ENCODE peak calls at places on chromosomes 7 and 10, in six cellular contexts. W is adrenal gland; B is IMR-90; K is CD8-positive, alpha-beta T cell; D is BJ; R is Caco-2. H is an unnamed sample. For H3K36me3, the result is how much of the 10 kb centered on the place peaks cover.

GRCh38 chr7:33901847-33902246 is 3.5 kb upstream of the BMPER start:
- DNase-seq in W (no peak), K (no peak), D (no peak), B (no peak), R (no peak), H (no peak)

GRCh38 chr7:80249184-80249583 is 114.6 kb downstream of the GNAI1 start:
- DNase-seq in D (no peak), R (no peak), W (no peak), K (no peak), B (no peak), H (no peak)

GRCh38 chr7:44784364-44784763 is 12.1 kb upstream of the PPIA start:
- DNase-seq in W (no peak), B (no peak), K (no peak), R (no peak), D (no peak), H (no peak)

GRCh38 chr10:67884842-67885680 is 605 bp downstream of the SIRT1 start:
- DNase-seq in B (peak), D (peak), W (peak), R (peak), K (peak), H (peak)

GRCh38 chr10:20892011-20892585 is 5.0 kb downstream of the NEBL start:
- DNase-seq in D (no peak), B (no peak), K (no peak), W (no peak), R (no peak), H (no peak)

GRCh38 chr10:90417056-90417455 is 440.8 kb downstream of the HTR7 start:
- DNase-seq in K (no peak), B (peak), D (peak), W (no peak), R (no peak), H (no peak)

GRCh38 chr10:60208676-60209269 is 180.9 kb downstream of the ANK3 start:
- DNase-seq in B (peak), K (no peak), D (no peak), R (peak), W (no peak), H (no peak)

GRCh38 chr10:50312464-50313437 is 61.4 kb upstream of the ASAH2 start:
- DNase-seq in B (peak), R (no peak), D (no peak), K (no peak), W (no peak), H (peak)

GRCh38 chr7:122314284-122314683 is 9.7 kb upstream of the FEZF1 start:
- DNase-seq in D (no peak), B (no peak), R (no peak), W (no peak), K (no peak), H (no peak)

GRCh38 chr7:25148772-25149575 is 23.9 kb upstream of the CYCS start:
- DNase-seq in K (no peak), W (no peak), D (no peak), B (no peak), R (no peak), H (no peak)

GRCh38 chr10:110504111-110504735 is 6.5 kb downstream of the DUSP5 start:
- DNase-seq in B (peak), R (no peak), W (peak), K (peak), D (no peak), H (peak)

GRCh38 chr7:91787923-91788322 is 92.6 kb downstream of the MTERF1 start:
- DNase-seq in B (no peak), R (no peak), K (no peak), D (no peak), W (no peak), H (no peak)

GRCh38 chr10:119341236-119342016 is 134.1 kb downstream of the GRK5 start:
- DNase-seq in W (no peak), K (peak), R (peak), B (peak), D (no peak), H (peak)

GRCh38 chr7:133139350-133139749 is 57.5 kb upstream of the CHCHD3 start:
- DNase-seq in K (no peak), W (peak), D (no peak), B (peak), R (peak), H (peak)

GRCh38 chr10:8102708-8103401 is 48.4 kb downstream of the GATA3 start:
- DNase-seq in W (no peak), D (no peak), B (no peak), R (peak), K (no peak), H (no peak)

GRCh38 chr10:47379901-47380300 is 4.2 kb downstream of the ZNF488 start:
- DNase-seq in D (no peak), W (no peak), R (no peak), K (peak), B (no peak), H (no peak)

GRCh38 chr10:127579640-127580039 is 30.5 kb downstream of the NPS start:
- DNase-seq in D (no peak), K (no peak), W (no peak), R (no peak), B (no peak), H (no peak)

GRCh38 chr10:78053201-78053868 is 19.7 kb downstream of the RPS24 start:
- DNase-seq in R (no peak), K (no peak), W (no peak), D (peak), B (peak), H (peak)

GRCh38 chr10:102675151-102675886 is 31.0 kb downstream of the TRIM8 start:
- DNase-seq in B (no peak), D (no peak), R (no peak), K (no peak), W (no peak), H (no peak)

GRCh38 chr7:101804087-101804631 is 13.3 kb upstream of the CUX1 start:
- DNase-seq in W (no peak), K (peak), R (no peak), D (no peak), B (no peak), H (no peak)

GRCh38 chr10:13809447-13809846 is 222.7 kb downstream of the PRPF18 start:
- DNase-seq in D (no peak), K (no peak), W (no peak), B (no peak), R (peak), H (no peak)

GRCh38 chr10:13518076-13518692 is 10.6 kb downstream of the BEND7 start:
- DNase-seq in D (no peak), B (peak), R (peak), K (no peak), W (no peak), H (no peak)

GRCh38 chr7:37093257-37093656 is 355.4 kb downstream of the ELMO1 start:
- DNase-seq in W (no peak), B (no peak), R (no peak), D (no peak), K (no peak), H (no peak)

GRCh38 chr7:140176271-140176701 is 497 bp downstream of the KDM7A start:
- DNase-seq in B (no peak), K (peak), D (no peak), R (no peak), W (no peak), H (no peak)

GRCh38 chr7:22114440-22114981 is 168.8 kb upstream of the CDCA7L start:
- DNase-seq in K (no peak), R (no peak), B (no peak), D (no peak), W (no peak), H (no peak)

GRCh38 chr10:30190831-30191552 is 131.6 kb upstream of the JCAD start:
- DNase-seq in R (peak), B (no peak), K (no peak), W (no peak), D (no peak), H (no peak)

GRCh38 chr10:42488416-42488815 is 150.0 kb downstream of the ZNF33B start:
- DNase-seq in R (no peak), K (no peak), B (peak), W (no peak), D (peak), H (peak)

GRCh38 chr7:70267381-70267780 is 669.1 kb downstream of the AUTS2 start:
- DNase-seq in R (no peak), K (no peak), B (no peak), W (no peak), D (no peak), H (no peak)

GRCh38 chr10:65620404-65621048 is 1305.3 kb upstream of the LRRTM3 start:
- DNase-seq in D (no peak), K (no peak), W (no peak), B (no peak), R (no peak), H (no peak)

GRCh38 chr7:42107484-42107883 is 129.5 kb downstream of the GLI3 start:
- DNase-seq in W (peak), K (no peak), B (no peak), R (no peak), D (no peak), H (peak)

GRCh38 chr7:1422512-1423265 is 36.6 kb downstream of the MICALL2 start:
- DNase-seq in D (no peak), K (no peak), W (no peak), R (no peak), B (no peak), H (no peak)

GRCh38 chr7:10116511-10116910 is 857.2 kb upstream of the PHF14 start:
- DNase-seq in R (no peak), K (no peak), B (no peak), D (no peak), W (no peak), H (no peak)

GRCh38 chr10:3622427-3622826 is 162.6 kb downstream of the KLF6 start:
- DNase-seq in W (no peak), K (no peak), D (no peak), R (peak), B (no peak), H (no peak)

GRCh38 chr7:123715198-123715597 is 33.6 kb downstream of the WASL start:
- DNase-seq in B (peak), K (no peak), W (no peak), R (no peak), D (no peak), H (no peak)

GRCh38 chr7:151838861-151839381 is 38.0 kb downstream of the PRKAG2 start:
- DNase-seq in R (no peak), K (peak), B (no peak), D (no peak), W (no peak), H (no peak)

GRCh38 chr10:68925489-68925888 is 24.4 kb downstream of the DDX50 start:
- DNase-seq in R (no peak), D (no peak), K (no peak), B (no peak), W (no peak), H (no peak)

GRCh38 chr10:52332815-52333214 is 18.7 kb downstream of the DKK1 start:
- DNase-seq in W (no peak), K (no peak), B (no peak), R (no peak), D (no peak), H (no peak)

GRCh38 chr10:98611432-98611831 is 164.7 kb upstream of the HPS1 start:
- DNase-seq in D (no peak), R (peak), W (no peak), B (no peak), K (no peak), H (peak)

GRCh38 chr7:78377532-78377931 is 579.0 kb downstream of the PHTF2 start:
- DNase-seq in R (no peak), B (no peak), W (no peak), D (no peak), K (no peak), H (no peak)
- H3K36me3 ChIP-seq in R (under half), B (under half), W (under half), D (under half), K (under half), H (under half)

GRCh38 chr10:133324857-133325260 is 11.8 kb downstream of the CALY start:
- DNase-seq in W (no peak), R (no peak), D (no peak), K (no peak), B (no peak), H (no peak)
- H3K4me3 ChIP-seq in W (no peak), R (no peak), D (peak), K (peak), B (no peak), H (no peak)

DNA sequence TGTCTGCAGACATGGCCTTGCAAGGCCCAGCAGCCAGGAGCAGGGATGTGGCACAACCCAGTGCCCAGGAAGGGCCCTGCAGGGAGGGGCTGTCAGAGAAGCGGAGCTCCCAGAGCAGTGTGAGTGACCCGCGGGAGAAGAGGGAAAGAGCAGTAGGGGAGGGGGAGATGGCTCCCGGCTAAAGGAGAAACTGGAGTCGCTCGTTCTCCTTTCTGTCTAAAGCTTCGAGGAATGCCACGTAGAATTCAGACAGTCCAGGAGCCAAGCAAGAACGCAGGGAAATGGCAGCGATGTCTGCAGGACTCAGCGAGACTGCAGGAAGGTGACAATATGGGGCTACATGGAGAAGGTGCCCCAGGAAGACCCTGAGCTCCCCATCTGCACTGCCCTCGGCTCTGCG is 22.4 kb upstream of the HABP2 start:
- DNase-seq in W (no peak), D (no peak), K (no peak), R (no peak), B (no peak), H (no peak)
- H3K36me3 ChIP-seq in W (under half), D (under half), K (under half), R (under half), B (under half), H (under half)

GRCh38 chr10:72332423-72333110 is 22.2 kb downstream of the DNAJB12 start:
- DNase-seq in B (no peak), W (no peak), D (no peak), K (no peak), R (no peak), H (no peak)
- H3K4me3 ChIP-seq in B (no peak), W (no peak), D (no peak), K (no peak), R (no peak), H (no peak)

DNA sequence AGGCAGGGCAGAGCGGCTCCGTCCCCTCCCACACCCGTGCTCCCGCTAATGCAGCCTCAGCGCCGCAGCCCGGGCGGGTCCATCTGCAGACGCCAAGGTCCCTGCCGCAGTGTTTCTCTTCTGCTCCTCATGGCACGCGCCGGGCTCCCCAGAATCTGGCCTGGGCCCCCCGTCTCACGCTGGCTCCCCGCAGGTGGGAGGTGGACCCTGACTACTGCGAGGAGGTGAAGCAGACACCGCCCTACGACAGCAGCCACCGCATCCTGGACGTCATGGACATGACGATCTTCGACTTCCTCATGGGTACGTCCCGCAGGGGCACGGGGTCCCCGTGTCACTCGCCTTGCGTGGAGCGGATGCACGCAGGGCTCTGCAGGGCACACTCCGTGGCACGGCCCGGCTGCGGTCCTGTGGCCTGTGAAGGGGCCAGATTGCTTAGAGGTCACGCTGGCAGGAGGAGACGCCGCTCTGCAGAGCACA is 33.5 kb upstream of the FOXL3 start:
- DNase-seq in R (no peak), B (no peak), K (no peak), D (no peak), W (no peak), H (no peak)
- H3K36me3 ChIP-seq in R (under half), B (half or more), K (under half), D (half or more), W (under half), H (half or more)

DNA sequence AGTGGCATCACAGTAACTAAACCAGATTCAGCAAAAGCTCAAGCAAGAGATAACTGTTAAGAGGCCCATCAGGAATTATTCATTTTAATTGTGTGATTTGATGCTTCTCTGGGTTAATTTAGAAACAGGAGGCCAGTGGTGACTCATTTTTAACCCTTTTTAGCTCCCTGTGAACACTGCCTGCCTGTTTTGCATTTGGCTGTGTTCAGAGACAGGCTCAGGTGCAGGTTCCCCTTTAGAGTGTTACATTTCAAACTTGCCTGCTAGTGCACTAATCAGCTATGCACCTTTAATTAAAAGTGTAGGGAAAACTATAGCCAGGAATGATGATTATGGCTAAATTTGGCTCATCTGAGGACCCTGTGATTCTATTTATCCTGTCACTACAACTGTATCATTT is 6.5 kb downstream of the STAMBPL1 start:
- DNase-seq in D (no peak), R (no peak), B (no peak), K (no peak), W (no peak), H (no peak)
- H3K4me3 ChIP-seq in D (no peak), R (no peak), B (no peak), K (no peak), W (no peak), H (no peak)